ENCODE peak calls at places on chromosome 15, in six cellular contexts. D is stomach; C is activated naive CD8-positive, alpha-beta T cell treated with anti-CD3 and anti-CD28 coated beads, Interleukin-2, amount 50 U/mL, for 24 hours; K is NCI-H524; G is AG04450; R is T-cell. X is an unnamed sample.

GRCh38 chr15:37101634-37102314 is 1.4 kb upstream of the MEIS2 start:
- DNase-seq in D (peak; percentile 74), C (peak; percentile 26), K (peak; percentile 72), G (no peak), R (no peak), X (no peak)

GRCh38 chr15:70580958-70581357 is 182.4 kb downstream of the UACA start:
- DNase-seq in D (no peak), C (no peak), K (no peak), G (no peak), R (no peak), X (no peak)

GRCh38 chr15:79540551-79540950 is 108.4 kb downstream of the MINAR1 start:
- DNase-seq in D (no peak), C (no peak), K (no peak), G (no peak), R (no peak), X (no peak)

GRCh38 chr15:35123743-35124142 is 38.6 kb upstream of the NANOGP8 start:
- DNase-seq in D (no peak), C (no peak), K (no peak), G (no peak), R (no peak), X (no peak)

GRCh38 chr15:64090527-64090926 is 3.1 kb downstream of the CIAO2A start:
- DNase-seq in D (no peak), C (no peak), K (no peak), G (no peak), R (no peak), X (no peak)

GRCh38 chr15:92959219-92959618 is 59.1 kb downstream of the CHD2 start:
- DNase-seq in D (no peak), C (no peak), K (no peak), G (no peak), R (no peak), X (no peak)

GRCh38 chr15:28132524-28133275 is 33.6 kb upstream of the OCA2 start:
- DNase-seq in D (no peak), C (no peak), K (no peak), G (no peak), R (no peak), X (no peak)

GRCh38 chr15:58966698-58967097 is 20.8 kb upstream of the RNF111 start:
- DNase-seq in D (no peak), C (no peak), K (no peak), G (no peak), R (no peak), X (no peak)

GRCh38 chr15:43775411-43775965 is 1.3 kb downstream of the ELL3 start:
- DNase-seq in D (peak; percentile 67), C (no peak), K (peak; percentile 86), G (no peak), R (no peak), X (no peak)

GRCh38 chr15:80953953-80954778 is 35.5 kb downstream of the MESD start:
- DNase-seq in D (no peak), C (no peak), K (no peak), G (no peak), R (no peak), X (no peak)

X was measured in NCI-H1417 treated with DMSO at 0.1 percent for 48 hours.